ENCODE peak calls at places on chromosomes 12 and 14, in seven cellular contexts. W is HFF-Myc, G is EH, J is HS-5, I is ELR, Q is NCI-H2029, O is foreskin keratinocyte. X is an unnamed sample.

GRCh38 chr12:27101290-27101689 is 18.9 kb upstream of the C12orf71 start:
- DNase-seq in I (peak), O (no peak), W (no peak), Q (no peak), G (no peak), J (no peak), X (peak)

GRCh38 chr14:54440037-54440436 is 1.1 kb downstream of the CNIH1 start:
- DNase-seq in Q (no peak), G (peak), W (no peak), I (peak), J (no peak), O (no peak), X (no peak)

GRCh38 chr12:14768823-14769405 is 34.4 kb downstream of the WBP11 start:
- DNase-seq in I (peak), J (no peak), W (no peak), G (peak), O (peak), Q (no peak), X (peak)

GRCh38 chr12:43883748-43884147 is 47.9 kb downstream of the TMEM117 start:
- DNase-seq in I (no peak), J (no peak), Q (no peak), W (no peak), O (no peak), G (no peak), X (no peak)

GRCh38 chr12:31874961-31875608 is 84.1 kb upstream of the RESF1 start:
- DNase-seq in G (peak), I (peak), O (peak), Q (no peak), W (peak), J (peak), X (peak)

GRCh38 chr12:132236930-132237771 is 92.2 kb downstream of the GALNT9 start:
- DNase-seq in I (no peak), Q (no peak), W (no peak), O (no peak), G (no peak), J (no peak), X (no peak)

GRCh38 chr12:124605150-124605549 is 37.7 kb upstream of the NCOR2 start:
- DNase-seq in G (no peak), I (no peak), J (no peak), O (no peak), W (no peak), Q (peak), X (no peak)

GRCh38 chr12:11812558-11813421 is 163.3 kb downstream of the ETV6 start:
- DNase-seq in O (no peak), I (no peak), W (no peak), G (peak), J (no peak), Q (peak), X (no peak)

GRCh38 chr14:99234982-99235491 is 37.0 kb downstream of the BCL11B start:
- DNase-seq in Q (no peak), I (no peak), G (no peak), O (no peak), J (no peak), W (no peak), X (peak)

GRCh38 chr12:80553316-80553715 is 109.3 kb downstream of the PTPRQ start:
- DNase-seq in W (peak), G (peak), O (peak), J (peak), Q (no peak), I (peak), X (peak)

GRCh38 chr12:26119391-26119981 is 5.4 kb downstream of the BHLHE41 start:
- DNase-seq in J (no peak), Q (no peak), I (peak), G (peak), O (no peak), W (no peak), X (peak)

GRCh38 chr14:99754141-99755067 is 38.8 kb upstream of the EML1 start:
- DNase-seq in G (peak), Q (no peak), J (no peak), I (peak), W (no peak), O (no peak), X (no peak)

GRCh38 chr14:101196795-101197590 is 293.5 kb upstream of the RTL1 start:
- DNase-seq in W (no peak), G (peak), O (no peak), I (no peak), J (no peak), Q (no peak), X (no peak)

GRCh38 chr12:69994593-69995222 is 169.7 kb downstream of the MYRFL start:
- DNase-seq in J (no peak), I (no peak), G (no peak), O (no peak), Q (no peak), W (no peak), X (no peak)